ENCODE peak calls at places on chromosomes 13 and 19, in seven cellular contexts. F is adrenal gland, V is AG04450, E is lower leg skin, J is Caco-2, B is esophagus squamous epithelium, G is bronchial epithelial cell. C is an unnamed sample.

GRCh38 chr13:82678052-82678451 is 1204.2 kb downstream of the SLITRK1 start:
- DNase-seq in J (no peak), E (no peak), B (no peak), G (no peak), F (no peak), V (no peak), C (no peak)

GRCh38 chr13:109998808-109999528 is 212.6 kb upstream of the IRS2 start:
- DNase-seq in J (peak), V (peak), B (no peak), F (no peak), E (no peak), G (peak), C (peak)

GRCh38 chr13:114248011-114248410 is 13.3 kb downstream of the CDC16 start:
- DNase-seq in B (no peak), E (no peak), J (no peak), V (no peak), G (no peak), F (no peak), C (peak)

GRCh38 chr13:98022210-98022609 is 68.7 kb downstream of the IPO5 start:
- DNase-seq in G (peak), V (peak), J (no peak), E (peak), F (peak), B (no peak), C (peak)

GRCh38 chr13:31209172-31209818 is 9.5 kb downstream of the B3GLCT start:
- DNase-seq in G (no peak), F (peak), J (no peak), E (peak), V (no peak), B (no peak), C (peak)

GRCh38 chr13:83352391-83352790 is 529.9 kb downstream of the SLITRK1 start:
- DNase-seq in B (no peak), G (peak), F (no peak), J (no peak), V (no peak), E (no peak), C (no peak)

GRCh38 chr19:1131718-1132552 is 28.1 kb downstream of the GPX4 start:
- DNase-seq in V (peak), J (no peak), F (peak), B (peak), G (peak), E (peak), C (peak)

GRCh38 chr13:72514141-72514540 is 213.3 kb downstream of the MZT1 start:
- DNase-seq in B (no peak), F (no peak), J (no peak), G (peak), E (no peak), V (no peak), C (no peak)

GRCh38 chr19:18397242-18398202 is at the start of gene LRRC25:
- DNase-seq in G (no peak), B (no peak), E (no peak), J (no peak), V (no peak), F (no peak), C (no peak)

GRCh38 chr19:46896076-46896794 is 35.4 kb downstream of the ARHGAP35 start:
- DNase-seq in V (no peak), F (no peak), B (no peak), E (no peak), G (no peak), J (no peak), C (no peak)

GRCh38 chr19:46134527-46134926 is 10.0 kb upstream of the IGFL3 start:
- DNase-seq in F (no peak), V (peak), B (no peak), E (no peak), G (peak), J (no peak), C (no peak)

GRCh38 chr19:42323852-42324654 is 1.4 kb upstream of the MEGF8 start:
- DNase-seq in F (no peak), V (no peak), J (no peak), G (no peak), E (no peak), B (no peak), C (no peak)

GRCh38 chr19:5903054-5903501 is 512 bp downstream of the NDUFA11 start:
- DNase-seq in F (peak), B (no peak), G (no peak), J (no peak), E (no peak), V (no peak), C (peak)

GRCh38 chr13:50531917-50532899 is 311.3 kb downstream of the DLEU7 start:
- DNase-seq in F (no peak), J (no peak), V (no peak), G (peak), B (no peak), E (no peak), C (peak)

GRCh38 chr13:42409061-42409460 is 137.1 kb downstream of the AKAP11 start:
- DNase-seq in V (no peak), J (no peak), B (no peak), G (no peak), F (no peak), E (no peak), C (no peak)

GRCh38 chr19:47172666-47173455 is 42.2 kb downstream of the SAE1 start:
- DNase-seq in J (no peak), B (no peak), E (no peak), G (no peak), V (no peak), F (no peak), C (no peak)

GRCh38 chr13:22082437-22083100 is 411.7 kb downstream of the FGF9 start:
- DNase-seq in V (no peak), J (no peak), F (no peak), B (no peak), E (no peak), G (no peak), C (no peak)

GRCh38 chr19:42252365-42253244 is 2.3 kb downstream of the ERF start:
- DNase-seq in B (no peak), J (no peak), F (peak), E (peak), V (no peak), G (peak), C (no peak)

GRCh38 chr19:48665786-48666185 is 7.0 kb downstream of the NTN5 start:
- DNase-seq in B (no peak), F (no peak), G (no peak), E (no peak), J (no peak), V (no peak), C (no peak)

GRCh38 chr13:100517135-100517534 is 71.5 kb downstream of the GGACT start:
- DNase-seq in B (no peak), G (no peak), E (no peak), V (no peak), J (peak), F (no peak), C (no peak)

GRCh38 chr19:6501740-6502648 is at the start of gene TUBB4A:
- DNase-seq in V (no peak), J (no peak), G (no peak), B (no peak), E (no peak), F (peak), C (no peak)

GRCh38 chr19:39430675-39431593 is 4.8 kb downstream of the RPS16 start:
- DNase-seq in B (no peak), F (no peak), E (no peak), V (peak), G (peak), J (peak), C (peak)

GRCh38 chr19:45421953-45422498 is 1.7 kb downstream of the ERCC1 start:
- DNase-seq in B (no peak), G (no peak), E (no peak), V (no peak), F (no peak), J (no peak), C (no peak)

GRCh38 chr19:47022541-47023447 is 3.2 kb downstream of the NPAS1 start:
- DNase-seq in V (no peak), G (no peak), E (no peak), F (no peak), J (no peak), B (no peak), C (no peak)

GRCh38 chr13:31835932-31836331 is 96.6 kb downstream of the RXFP2 start:
- DNase-seq in F (no peak), B (no peak), V (peak), E (no peak), G (peak), J (no peak), C (peak)

GRCh38 chr19:50358483-50359431 is 6.7 kb downstream of the NAPSA start:
- DNase-seq in F (peak), E (no peak), J (no peak), G (no peak), B (no peak), V (no peak), C (no peak)

GRCh38 chr19:45391346-45391745 is 13.5 kb downstream of the PPP1R13L start:
- DNase-seq in G (no peak), B (no peak), F (no peak), E (no peak), V (no peak), J (no peak), C (no peak)

GRCh38 chr13:65310663-65311328 is 1919.3 kb downstream of the PCDH9 start:
- DNase-seq in B (no peak), V (no peak), E (no peak), G (no peak), J (no peak), F (no peak), C (no peak)

GRCh38 chr19:19179548-19180441 is 9.7 kb upstream of the MEF2B start:
- DNase-seq in F (no peak), G (no peak), E (no peak), B (no peak), V (no peak), J (no peak), C (no peak)

GRCh38 chr19:18832331-18833140 is 777 bp downstream of the UPF1 start:
- DNase-seq in G (no peak), F (peak), J (peak), V (no peak), B (no peak), E (no peak), C (no peak)

GRCh38 chr13:48078251-48078656 is 16.6 kb downstream of the MED4 start:
- DNase-seq in J (no peak), B (no peak), G (peak), V (no peak), E (no peak), F (no peak), C (no peak)

GRCh38 chr13:40344270-40345148 is 321.9 kb downstream of the FOXO1 start:
- DNase-seq in J (no peak), G (no peak), B (no peak), V (no peak), E (no peak), F (no peak), C (no peak)

GRCh38 chr19:7999376-7999775 is 6.1 kb downstream of the ELAVL1 start:
- DNase-seq in E (no peak), G (no peak), B (no peak), V (no peak), J (no peak), F (no peak), C (no peak)

GRCh38 chr19:6409346-6409745 is 15.3 kb downstream of the KHSRP start:
- DNase-seq in J (no peak), F (no peak), B (no peak), V (no peak), E (no peak), G (no peak), C (no peak)

GRCh38 chr13:41970918-41971317 is 10.0 kb upstream of the VWA8 start:
- DNase-seq in J (no peak), B (no peak), V (no peak), E (no peak), G (no peak), F (no peak), C (no peak)

GRCh38 chr13:82758056-82758455 is 1124.2 kb downstream of the SLITRK1 start:
- DNase-seq in B (no peak), V (no peak), G (peak), F (no peak), E (no peak), J (peak), C (no peak)

GRCh38 chr13:101967216-101967615 is 434.6 kb downstream of the FGF14 start:
- DNase-seq in B (no peak), E (no peak), J (no peak), V (no peak), G (no peak), F (no peak), C (no peak)

GRCh38 chr19:30691767-30692516 is 319.8 kb downstream of the ZNF536 start:
- DNase-seq in F (no peak), G (no peak), J (no peak), V (no peak), B (no peak), E (peak), C (peak)
- TF ChIP-seq CTCF in F (no peak), G (no peak), J (no peak), V (no peak), B (no peak), E (no peak), C (no peak)

GRCh38 chr19:3046621-3047306 is 15.5 kb downstream of the TLE5 start:
- DNase-seq in G (no peak), J (no peak), B (no peak), V (no peak), E (no peak), F (peak), C (no peak)
- H3K4me3 ChIP-seq in G (no peak), J (no peak), B (peak), V (no peak), E (no peak), F (no peak), C (no peak)

GRCh38 chr19:29777916-29778315 is 33.9 kb upstream of the CCNE1 start:
- DNase-seq in G (no peak), B (no peak), E (no peak), V (no peak), F (no peak), J (no peak), C (no peak)

GRCh38 chr19:29773141-29773540 is 38.6 kb upstream of the CCNE1 start:
- DNase-seq in J (no peak), V (no peak), B (no peak), E (no peak), G (no peak), F (no peak), C (no peak)

GRCh38 chr19:29774126-29774525 is 37.7 kb upstream of the CCNE1 start:
- DNase-seq in F (no peak), J (peak), B (no peak), V (no peak), G (no peak), E (no peak), C (no peak)

GRCh38 chr19:29772696-29773095 is 39.1 kb upstream of the CCNE1 start:
- DNase-seq in F (no peak), V (no peak), B (no peak), J (no peak), E (no peak), G (no peak), C (no peak)

GRCh38 chr19:29775575-29775900 is 36.3 kb upstream of the CCNE1 start:
- DNase-seq in V (no peak), B (no peak), F (no peak), J (no peak), G (no peak), E (no peak), C (no peak)
- TF ChIP-seq CTCF in V (no peak), B (no peak), F (no peak), J (no peak), G (no peak), E (no peak), C (no peak)

GRCh38 chr13:107422421-107422820 is 792.9 kb downstream of the LIG4 start:
- DNase-seq in F (no peak), V (no peak), B (no peak), J (no peak), G (no peak), E (no peak), C (no peak)

GRCh38 chr13:107421951-107422350 is 793.4 kb downstream of the LIG4 start:
- DNase-seq in F (no peak), V (no peak), E (no peak), G (no peak), J (no peak), B (no peak), C (no peak)

GRCh38 chr13:107421028-107421427 is 794.3 kb downstream of the LIG4 start:
- DNase-seq in F (no peak), G (no peak), B (no peak), E (no peak), J (no peak), V (peak), C (peak)
- H3K4me3 ChIP-seq in F (no peak), G (no peak), B (no peak), E (no peak), J (no peak), V (no peak), C (no peak)

GRCh38 chr19:29122185-29122584 is 90.8 kb downstream of the UQCRFS1 start:
- DNase-seq in B (no peak), J (no peak), G (no peak), V (no peak), E (no peak), F (no peak), C (no peak)

GRCh38 chr19:29120471-29120870 is 92.5 kb downstream of the UQCRFS1 start:
- DNase-seq in G (no peak), E (no peak), F (no peak), B (no peak), V (no peak), J (no peak), C (no peak)

GRCh38 chr19:29119582-29119981 is 93.4 kb downstream of the UQCRFS1 start:
- DNase-seq in F (no peak), E (no peak), G (no peak), J (no peak), B (no peak), V (no peak), C (no peak)

GRCh38 chr19:29118384-29118783 is 94.6 kb downstream of the UQCRFS1 start:
- DNase-seq in F (no peak), J (no peak), G (no peak), E (no peak), B (no peak), V (no peak), C (no peak)

DNA sequence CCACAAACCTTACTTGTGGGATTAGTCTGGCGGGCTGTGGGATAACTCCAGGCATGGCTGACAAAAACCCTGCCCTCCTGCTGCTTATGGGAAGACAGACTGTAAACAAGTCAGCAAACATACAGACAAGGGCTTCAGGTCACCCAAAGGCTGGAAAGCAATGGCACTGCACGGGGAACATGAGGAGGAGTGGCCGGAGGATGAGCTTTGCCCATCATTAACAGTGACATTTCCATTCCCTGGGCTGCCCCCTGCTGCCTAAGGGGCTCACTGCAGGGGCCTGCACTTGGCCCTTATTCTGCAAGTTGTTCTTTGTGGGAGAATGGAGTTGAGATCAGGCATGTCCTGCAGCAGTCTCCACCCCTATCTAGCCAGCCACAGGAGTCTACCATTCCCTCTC is 91.3 kb downstream of the UQCRFS1 start:
- DNase-seq in B (no peak), F (peak), E (no peak), J (no peak), V (no peak), G (no peak), C (no peak)
- TF ChIP-seq CTCF in B (peak), F (peak), E (no peak), J (peak), V (peak), G (no peak), C (no peak)